ENCODE peak calls at places on chromosomes 11 and 22, in eight cellular contexts. F, Z, W, K, E, V, C and L are unnamed samples. For H3K9me3, the result is how much of the 10 kb centered on the place peaks cover.

GRCh38 chr22:22590136-22590891 is 31.2 kb upstream of the PRAME start:
- DNase-seq in F (no peak), Z (no peak), W (no peak), K (no peak), E (no peak), V (no peak), C (no peak), L (no peak)

GRCh38 chr11:14359573-14360031 is 619 bp upstream of the RRAS2 start:
- DNase-seq in F (no peak), Z (no peak), W (no peak), K (no peak), E (no peak), V (no peak), C (no peak), L (no peak)

GRCh38 chr11:117411736-117412135 is 84.1 kb downstream of the CEP164 start:
- DNase-seq in F (no peak), Z (no peak), W (no peak), K (no peak), E (no peak), V (no peak), C (no peak), L (no peak)

GRCh38 chr11:105937738-105938137 is 84.3 kb downstream of the MSANTD4 start:
- DNase-seq in F (no peak), Z (no peak), W (no peak), K (no peak), E (no peak), V (no peak), C (no peak), L (no peak)

GRCh38 chr11:67288198-67288451 is 978 bp upstream of the ANKRD13D start:
- DNase-seq in F (no peak), Z (no peak), W (no peak), K (no peak), E (no peak), V (no peak), C (no peak), L (no peak)

GRCh38 chr11:74729397-74729796 is 1.8 kb downstream of the CHRDL2 start:
- DNase-seq in F (no peak), Z (no peak), W (no peak), K (no peak), E (no peak), V (no peak), C (no peak), L (no peak)

GRCh38 chr11:77083553-77084245 is 16.9 kb downstream of the CAPN5 start:
- DNase-seq in F (no peak), Z (no peak), W (no peak), K (peak), E (peak), V (no peak), C (no peak), L (no peak)

GRCh38 chr11:69033431-69033830 is 15.3 kb upstream of the TPCN2 start:
- DNase-seq in F (no peak), Z (no peak), W (no peak), K (no peak), E (no peak), V (no peak), C (no peak), L (no peak)

GRCh38 chr22:36986242-36986821 is 32.9 kb downstream of the TST start:
- DNase-seq in F (no peak), Z (no peak), W (peak), K (no peak), E (peak), V (no peak), C (no peak), L (peak)

GRCh38 chr11:827146-827860 is 416 bp upstream of the CRACR2B start:
- DNase-seq in F (no peak), Z (no peak), W (no peak), K (peak), E (peak), V (no peak), C (no peak), L (no peak)

GRCh38 chr22:21652547-21653545 is 10.7 kb downstream of the SDF2L1 start:
- DNase-seq in F (no peak), Z (no peak), W (no peak), K (no peak), E (no peak), V (no peak), C (no peak), L (no peak)

GRCh38 chr11:3942956-3943497 is 87.6 kb downstream of the STIM1 start:
- DNase-seq in F (no peak), Z (no peak), W (no peak), K (no peak), E (no peak), V (no peak), C (peak), L (no peak)

GRCh38 chr11:70660059-70660888 is 261.9 kb downstream of the CTTN start:
- DNase-seq in F (no peak), Z (no peak), W (no peak), K (no peak), E (no peak), V (no peak), C (no peak), L (no peak)

GRCh38 chr11:80637011-80637410 is 1196.2 kb upstream of the TENM4 start:
- DNase-seq in F (no peak), Z (no peak), W (no peak), K (no peak), E (no peak), V (no peak), C (no peak), L (no peak)

GRCh38 chr11:65488273-65489058 is 10.4 kb upstream of the MALAT1 start:
- DNase-seq in F (no peak), Z (no peak), W (no peak), K (no peak), E (no peak), V (no peak), C (peak), L (no peak)

GRCh38 chr11:11263238-11264030 is 89.6 kb downstream of the CSNK2A3 start:
- DNase-seq in F (no peak), Z (no peak), W (no peak), K (no peak), E (no peak), V (no peak), C (no peak), L (no peak)

GRCh38 chr11:35223429-35223828 is 84.5 kb downstream of the CD44 start:
- DNase-seq in F (no peak), Z (no peak), W (no peak), K (no peak), E (no peak), V (no peak), C (peak), L (no peak)

GRCh38 chr11:134486106-134486505 is 74.1 kb upstream of the B3GAT1 start:
- DNase-seq in F (no peak), Z (no peak), W (no peak), K (no peak), E (no peak), V (no peak), C (no peak), L (no peak)

GRCh38 chr11:504053-504993 is 2.7 kb downstream of the RNH1 start:
- DNase-seq in F (no peak), Z (peak), W (no peak), K (peak), E (peak), V (no peak), C (peak), L (peak)

GRCh38 chr11:1899100-1899499 is 7.4 kb upstream of the PRR33 start:
- DNase-seq in F (no peak), Z (no peak), W (no peak), K (no peak), E (no peak), V (no peak), C (no peak), L (no peak)

GRCh38 chr11:1899686-1900085 is 8.0 kb upstream of the PRR33 start:
- DNase-seq in F (no peak), Z (no peak), W (no peak), K (no peak), E (no peak), V (no peak), C (no peak), L (no peak)

GRCh38 chr11:1896468-1896867 is 4.8 kb upstream of the PRR33 start:
- DNase-seq in F (no peak), Z (no peak), W (no peak), K (no peak), E (no peak), V (no peak), C (no peak), L (no peak)

GRCh38 chr11:1893581-1894359 is 2.1 kb upstream of the PRR33 start:
- DNase-seq in F (no peak), Z (no peak), W (no peak), K (no peak), E (no peak), V (no peak), C (no peak), L (no peak)

GRCh38 chr11:1896895-1897294 is 5.2 kb upstream of the PRR33 start:
- DNase-seq in F (no peak), Z (no peak), W (no peak), K (no peak), E (no peak), V (no peak), C (no peak), L (no peak)
- H3K4me3 ChIP-seq in F (no peak), Z (no peak), W (no peak), K (no peak), E (no peak), V (no peak), C (no peak), L (no peak)

DNA sequence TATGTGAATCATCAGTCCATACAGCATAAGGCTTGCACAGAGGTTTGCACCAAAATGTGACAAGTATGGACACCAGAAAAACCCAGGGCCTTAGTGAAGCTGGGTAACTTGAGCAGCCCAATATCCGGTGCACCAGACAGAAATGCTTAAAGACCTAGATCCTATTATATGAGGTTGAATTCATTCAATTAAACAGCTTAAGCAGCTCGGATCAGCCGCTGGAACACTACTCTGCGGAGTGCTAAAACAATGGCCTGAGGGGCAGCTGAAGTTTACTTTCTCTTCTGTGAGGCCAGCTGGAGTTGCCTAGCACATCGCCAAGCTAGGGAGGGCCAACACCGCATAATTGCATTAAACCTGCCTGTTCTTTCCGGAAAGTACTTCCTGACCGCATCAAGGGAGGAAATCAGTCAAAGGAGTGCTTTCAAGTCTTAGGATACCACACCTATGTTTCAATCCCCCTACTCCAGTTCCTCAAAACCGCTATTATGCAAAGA is 17.0 kb upstream of the FAM181B start:
- DNase-seq in F (no peak), Z (no peak), W (no peak), K (no peak), E (no peak), V (no peak), C (peak), L (no peak)
- H3K9me3 ChIP-seq in F (under half), Z (under half), W (under half), K (under half), E (under half), V (under half), C (under half), L (under half)

GRCh38 chr22:19798320-19798665 is 37.7 kb downstream of the TBX1 start:
- DNase-seq in F (no peak), Z (no peak), W (no peak), K (no peak), E (no peak), V (no peak), C (no peak), L (no peak)
- H3K4me3 ChIP-seq in F (no peak), Z (no peak), W (no peak), K (no peak), E (no peak), V (no peak), C (no peak), L (no peak)

GRCh38 chr22:30970356-30970746 is 1.3 kb downstream of the TUG1 start:
- DNase-seq in F (no peak), Z (no peak), W (no peak), K (no peak), E (no peak), V (no peak), C (peak), L (no peak)
- H3K9me3 ChIP-seq in F (under half), Z (half or more), W (under half), K (half or more), E (under half), V (half or more), C (under half), L (under half)

GRCh38 chr11:27699242-27699925 is 871 bp downstream of the BDNF start:
- DNase-seq in F (no peak), Z (no peak), W (no peak), K (no peak), E (no peak), V (no peak), C (peak), L (no peak)

GRCh38 chr11:27700351-27701261 is at the start of gene BDNF:
- DNase-seq in F (no peak), Z (no peak), W (no peak), K (no peak), E (no peak), V (peak), C (peak), L (peak)

GRCh38 chr11:27697679-27698275 is 2.5 kb downstream of the BDNF start:
- DNase-seq in F (no peak), Z (no peak), W (no peak), K (no peak), E (no peak), V (no peak), C (peak), L (no peak)

GRCh38 chr11:27699926-27700350 is 317 bp downstream of the BDNF start:
- DNase-seq in F (no peak), Z (no peak), W (no peak), K (no peak), E (no peak), V (no peak), C (peak), L (no peak)

GRCh38 chr11:27698872-27699241 is 1.4 kb downstream of the BDNF start:
- DNase-seq in F (peak), Z (peak), W (no peak), K (peak), E (peak), V (peak), C (peak), L (peak)
- H3K4me3 ChIP-seq in F (no peak), Z (peak), W (peak), K (peak), E (peak), V (peak), C (peak), L (peak)